ENCODE peak calls at places on chromosome 18, in seven cellular contexts. One of them, this sample, is unnamed.

GRCh38 chr18:45503988-45504387 is 111.3 kb upstream of the SLC14A2 start:
- DNase-seq in IMR-90: no peak
- DNase-seq in mesendoderm: no peak
- DNase-seq in H9: no peak
- DNase-seq in mesenchymal stem cell: no peak
- DNase-seq in neuronal stem cell: no peak
- DNase-seq in trophoblast cell: no peak
- DNase-seq in this sample: no peak

GRCh38 chr18:36155960-36156757 is 26.5 kb downstream of the ELP2 start:
- DNase-seq in neuronal stem cell: no peak
- DNase-seq in mesenchymal stem cell: no peak
- DNase-seq in mesendoderm: no peak
- DNase-seq in H9: no peak
- DNase-seq in trophoblast cell: no peak
- DNase-seq in IMR-90: peak; percentile 70
- DNase-seq in this sample: no peak

GRCh38 chr18:10197097-10197496 is 257.3 kb upstream of the APCDD1 start:
- DNase-seq in trophoblast cell: no peak
- DNase-seq in mesendoderm: no peak
- DNase-seq in mesenchymal stem cell: no peak
- DNase-seq in neuronal stem cell: no peak
- DNase-seq in IMR-90: no peak
- DNase-seq in H9: no peak
- DNase-seq in this sample: no peak

GRCh38 chr18:9854801-9855676 is 30.7 kb upstream of the TXNDC2 start:
- DNase-seq in IMR-90: peak; percentile 63
- DNase-seq in trophoblast cell: peak; percentile 59
- DNase-seq in H9: no peak
- DNase-seq in neuronal stem cell: no peak
- DNase-seq in mesenchymal stem cell: peak; percentile 91
- DNase-seq in mesendoderm: no peak
- DNase-seq in this sample: no peak

GRCh38 chr18:35770360-35770759 is 188.8 kb downstream of the GALNT1 start:
- DNase-seq in mesendoderm: no peak
- DNase-seq in H9: no peak
- DNase-seq in neuronal stem cell: no peak
- DNase-seq in mesenchymal stem cell: no peak
- DNase-seq in IMR-90: no peak
- DNase-seq in trophoblast cell: no peak
- DNase-seq in this sample: no peak

GRCh38 chr18:52682260-52682659 is 342.3 kb downstream of the DCC start:
- DNase-seq in IMR-90: no peak
- DNase-seq in trophoblast cell: no peak
- DNase-seq in mesenchymal stem cell: no peak
- DNase-seq in H9: peak; percentile 36
- DNase-seq in mesendoderm: peak; percentile 97
- DNase-seq in neuronal stem cell: no peak
- DNase-seq in this sample: no peak

GRCh38 chr18:712401-713134 is at the start of gene ENOSF1:
- DNase-seq in mesendoderm: peak; percentile 94
- DNase-seq in mesenchymal stem cell: peak; percentile 82
- DNase-seq in trophoblast cell: peak; percentile 91
- DNase-seq in H9: peak; percentile 94
- DNase-seq in neuronal stem cell: peak; percentile 65
- DNase-seq in IMR-90: peak; percentile 58
- DNase-seq in this sample: peak; percentile 99

GRCh38 chr18:3594760-3595241 is 144.8 kb downstream of the TGIF1 start:
- DNase-seq in neuronal stem cell: no peak
- DNase-seq in IMR-90: peak; percentile 49
- DNase-seq in H9: no peak
- DNase-seq in mesenchymal stem cell: peak; percentile 70
- DNase-seq in trophoblast cell: peak; percentile 76
- DNase-seq in mesendoderm: peak; percentile 78
- DNase-seq in this sample: no peak

GRCh38 chr18:59273936-59274928 is 978 bp upstream of the RAX start:
- DNase-seq in neuronal stem cell: no peak
- DNase-seq in mesendoderm: peak; percentile 37
- DNase-seq in mesenchymal stem cell: no peak
- DNase-seq in trophoblast cell: no peak
- DNase-seq in IMR-90: no peak
- DNase-seq in H9: peak; percentile 60
- DNase-seq in this sample: peak; percentile 77

GRCh38 chr18:64379662-64380061 is 230.8 kb upstream of the LINC00305 start:
- DNase-seq in mesenchymal stem cell: no peak
- DNase-seq in neuronal stem cell: no peak
- DNase-seq in H9: no peak
- DNase-seq in trophoblast cell: no peak
- DNase-seq in mesendoderm: no peak
- DNase-seq in IMR-90: no peak
- DNase-seq in this sample: no peak

GRCh38 chr18:79399275-79400081 is 3.7 kb downstream of the NFATC1 start:
- DNase-seq in H9: no peak
- DNase-seq in mesendoderm: no peak
- DNase-seq in mesenchymal stem cell: no peak
- DNase-seq in trophoblast cell: no peak
- DNase-seq in neuronal stem cell: no peak
- DNase-seq in IMR-90: no peak
- DNase-seq in this sample: peak; percentile 61

GRCh38 chr18:54181856-54182612 is 42.4 kb downstream of the MBD2 start:
- DNase-seq in neuronal stem cell: no peak
- DNase-seq in mesenchymal stem cell: peak; percentile 59
- DNase-seq in trophoblast cell: no peak
- DNase-seq in H9: no peak
- DNase-seq in IMR-90: peak; percentile 38
- DNase-seq in mesendoderm: no peak
- DNase-seq in this sample: no peak

GRCh38 chr18:35983818-35984217 is 11.3 kb downstream of the RMP24 start:
- DNase-seq in H9: no peak
- DNase-seq in mesenchymal stem cell: peak; percentile 9
- DNase-seq in trophoblast cell: no peak
- DNase-seq in mesendoderm: no peak
- DNase-seq in IMR-90: peak; percentile 94
- DNase-seq in neuronal stem cell: no peak
- DNase-seq in this sample: no peak

GRCh38 chr18:65415167-65415566 is 335.6 kb upstream of the CDH7 start:
- DNase-seq in neuronal stem cell: no peak
- DNase-seq in mesendoderm: peak; percentile 65
- DNase-seq in IMR-90: no peak
- DNase-seq in trophoblast cell: no peak
- DNase-seq in H9: no peak
- DNase-seq in mesenchymal stem cell: peak; percentile 15
- DNase-seq in this sample: no peak

GRCh38 chr18:22683196-22683676 is 249.9 kb upstream of the RBBP8 start:
- DNase-seq in IMR-90: peak; percentile 93
- DNase-seq in mesenchymal stem cell: no peak
- DNase-seq in trophoblast cell: no peak
- DNase-seq in mesendoderm: no peak
- DNase-seq in neuronal stem cell: no peak
- DNase-seq in H9: no peak
- DNase-seq in this sample: no peak

GRCh38 chr18:80145191-80145799 is 36.2 kb downstream of the ADNP2 start:
- DNase-seq in neuronal stem cell: no peak
- DNase-seq in trophoblast cell: no peak
- DNase-seq in mesenchymal stem cell: no peak
- DNase-seq in mesendoderm: no peak
- DNase-seq in H9: no peak
- DNase-seq in IMR-90: peak; percentile 52
- DNase-seq in this sample: no peak

GRCh38 chr18:9743200-9744016 is 35.3 kb downstream of the RAB31 start:
- DNase-seq in H9: peak; percentile 85
- DNase-seq in mesendoderm: peak; percentile 94
- DNase-seq in neuronal stem cell: no peak
- DNase-seq in mesenchymal stem cell: peak; percentile 98
- DNase-seq in IMR-90: peak; percentile 98
- DNase-seq in trophoblast cell: peak; percentile 92
- DNase-seq in this sample: peak; percentile 44

GRCh38 chr18:6980363-6980762 is 137.2 kb downstream of the LAMA1 start:
- DNase-seq in mesendoderm: no peak
- DNase-seq in IMR-90: no peak
- DNase-seq in mesenchymal stem cell: no peak
- DNase-seq in neuronal stem cell: no peak
- DNase-seq in trophoblast cell: peak; percentile 97
- DNase-seq in H9: no peak
- DNase-seq in this sample: no peak

GRCh38 chr18:45248240-45248903 is 366.9 kb upstream of the SLC14A2 start:
- DNase-seq in IMR-90: peak; percentile 81
- DNase-seq in mesendoderm: no peak
- DNase-seq in trophoblast cell: peak; percentile 89
- DNase-seq in neuronal stem cell: no peak
- DNase-seq in mesenchymal stem cell: peak; percentile 86
- DNase-seq in H9: no peak
- DNase-seq in this sample: no peak

GRCh38 chr18:59502899-59503245 is 143.8 kb upstream of the LMAN1 start:
- DNase-seq in mesendoderm: peak; percentile 70
- DNase-seq in neuronal stem cell: no peak
- DNase-seq in H9: no peak
- DNase-seq in trophoblast cell: no peak
- DNase-seq in mesenchymal stem cell: no peak
- DNase-seq in IMR-90: no peak
- DNase-seq in this sample: no peak

DNA sequence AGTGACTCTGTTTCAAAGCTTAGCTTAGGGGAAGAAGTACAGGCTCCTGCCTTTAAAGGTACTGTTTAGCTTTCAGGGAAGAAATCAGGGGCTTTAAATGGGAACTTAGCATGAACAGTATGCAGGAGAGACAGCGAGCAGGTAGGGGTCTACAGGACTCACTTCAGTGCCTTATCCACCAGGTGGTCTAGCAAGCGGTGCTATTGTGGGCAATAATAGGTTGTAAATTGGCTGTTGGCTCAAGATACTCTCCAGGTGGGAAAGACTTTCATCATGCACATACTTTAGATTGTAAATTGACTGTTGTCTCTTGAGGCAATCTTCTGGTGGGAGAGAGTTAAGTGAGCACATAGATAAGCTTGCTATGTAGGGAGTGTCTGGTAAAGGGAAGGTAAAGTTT is 358.6 kb upstream of the DLGAP1 start:
- DNase-seq in mesendoderm: peak; percentile 92
- DNase-seq in trophoblast cell: peak; percentile 5
- DNase-seq in neuronal stem cell: no peak
- DNase-seq in IMR-90: no peak
- DNase-seq in mesenchymal stem cell: no peak
- DNase-seq in H9: no peak
- DNase-seq in this sample: no peak
- H3K4ac ChIP-seq in mesendoderm: no peak overlapping the region
- H3K4ac ChIP-seq in trophoblast cell: no peak overlapping the region
- H3K4ac ChIP-seq in neuronal stem cell: no peak overlapping the region
- H3K4ac ChIP-seq in IMR-90: no peak overlapping the region
- H3K4ac ChIP-seq in mesenchymal stem cell: no peak overlapping the region
- H3K4ac ChIP-seq in H9: no peak overlapping the region
- H3K4ac ChIP-seq in this sample: no peak overlapping the region

GRCh38 chr18:69617408-69617807 is 216.7 kb downstream of the DOK6 start:
- DNase-seq in neuronal stem cell: no peak
- DNase-seq in mesenchymal stem cell: no peak
- DNase-seq in IMR-90: no peak
- DNase-seq in mesendoderm: no peak
- DNase-seq in H9: no peak
- DNase-seq in trophoblast cell: no peak
- DNase-seq in this sample: no peak

GRCh38 chr18:69617888-69618287 is 217.2 kb downstream of the DOK6 start:
- DNase-seq in mesendoderm: no peak
- DNase-seq in mesenchymal stem cell: peak; percentile 7
- DNase-seq in trophoblast cell: no peak
- DNase-seq in IMR-90: peak; percentile 80
- DNase-seq in neuronal stem cell: no peak
- DNase-seq in H9: no peak
- DNase-seq in this sample: no peak

GRCh38 chr18:69612242-69612641 is 211.6 kb downstream of the DOK6 start:
- DNase-seq in trophoblast cell: no peak
- DNase-seq in mesendoderm: no peak
- DNase-seq in mesenchymal stem cell: no peak
- DNase-seq in H9: no peak
- DNase-seq in neuronal stem cell: no peak
- DNase-seq in IMR-90: no peak
- DNase-seq in this sample: no peak

GRCh38 chr18:69616114-69616513 is 215.4 kb downstream of the DOK6 start:
- DNase-seq in mesendoderm: no peak
- DNase-seq in mesenchymal stem cell: no peak
- DNase-seq in trophoblast cell: no peak
- DNase-seq in neuronal stem cell: no peak
- DNase-seq in IMR-90: no peak
- DNase-seq in H9: no peak
- DNase-seq in this sample: no peak
- H3K4ac ChIP-seq in mesendoderm: no peak overlapping the region
- H3K4ac ChIP-seq in mesenchymal stem cell: no peak overlapping the region
- H3K4ac ChIP-seq in trophoblast cell: no peak overlapping the region
- H3K4ac ChIP-seq in neuronal stem cell: no peak overlapping the region
- H3K4ac ChIP-seq in IMR-90: no peak overlapping the region
- H3K4ac ChIP-seq in H9: no peak overlapping the region
- H3K4ac ChIP-seq in this sample: no peak overlapping the region

DNA sequence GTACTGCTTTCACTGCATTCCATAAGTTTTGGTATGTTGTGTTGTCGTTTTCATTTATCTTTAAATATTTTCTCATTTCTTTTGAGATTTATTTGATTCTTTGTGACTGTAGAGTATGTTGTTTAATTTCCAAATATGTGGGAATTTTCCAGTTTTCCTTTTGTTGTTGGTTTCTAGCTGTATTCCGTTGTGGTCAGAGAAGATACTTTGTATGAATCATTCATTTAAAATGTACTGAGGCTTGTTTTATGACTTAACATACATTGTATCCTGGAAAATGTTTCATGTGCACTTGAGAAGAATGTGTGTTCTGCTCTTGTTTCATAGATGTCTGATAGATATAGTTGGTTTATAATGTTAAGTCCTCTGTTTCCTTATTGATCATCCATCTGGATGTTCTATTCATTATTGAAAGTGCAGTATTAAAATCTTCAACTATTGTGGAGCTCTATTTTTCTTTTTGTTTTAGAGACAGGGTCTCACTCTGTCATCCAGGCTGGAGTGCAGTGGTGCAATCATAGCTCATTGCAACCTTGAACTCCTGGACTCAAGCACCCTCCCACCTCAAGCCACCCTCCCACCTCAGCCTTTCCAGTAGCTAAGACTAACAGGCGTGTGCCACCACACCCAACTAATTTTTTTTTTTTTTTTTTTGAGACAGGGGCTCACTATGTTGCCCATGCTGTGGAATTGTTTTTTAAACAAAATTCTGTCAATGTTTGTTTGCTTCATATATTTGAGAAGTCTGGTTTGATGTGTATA is 96.8 kb downstream of the TAF4B start:
- DNase-seq in IMR-90: peak; percentile 56
- DNase-seq in neuronal stem cell: no peak
- DNase-seq in mesenchymal stem cell: peak; percentile 54
- DNase-seq in H9: no peak
- DNase-seq in trophoblast cell: peak; percentile 71
- DNase-seq in mesendoderm: no peak
- DNase-seq in this sample: no peak
- H3K4ac ChIP-seq in IMR-90: no peak overlapping the region
- H3K4ac ChIP-seq in neuronal stem cell: no peak overlapping the region
- H3K4ac ChIP-seq in mesenchymal stem cell: no peak overlapping the region
- H3K4ac ChIP-seq in H9: no peak overlapping the region
- H3K4ac ChIP-seq in trophoblast cell: no peak overlapping the region
- H3K4ac ChIP-seq in mesendoderm: no peak overlapping the region
- H3K4ac ChIP-seq in this sample: no peak overlapping the region

DNA sequence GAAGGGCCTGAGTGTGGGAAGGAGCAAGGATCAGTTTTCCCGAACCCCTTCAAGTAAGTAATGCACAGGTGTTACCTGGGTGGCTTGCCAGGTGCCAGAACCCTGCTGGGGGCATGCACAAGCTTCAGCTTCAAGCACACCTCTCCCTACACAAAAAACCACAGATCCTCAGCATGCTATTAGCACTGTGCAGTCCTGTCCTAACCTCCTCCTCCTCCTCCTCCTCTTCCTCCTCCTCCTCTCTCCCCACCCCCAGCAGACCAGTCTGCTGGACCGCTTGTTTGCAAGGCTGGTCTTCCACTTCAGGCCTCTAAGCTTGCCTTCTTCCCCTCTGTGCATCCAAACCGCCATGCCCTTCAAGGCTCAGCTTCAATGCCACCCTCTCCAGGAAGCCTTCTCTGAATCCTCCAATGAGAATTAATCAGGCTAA is 114.7 kb downstream of the ACAA2 start:
- DNase-seq in mesenchymal stem cell: no peak
- DNase-seq in neuronal stem cell: no peak
- DNase-seq in IMR-90: no peak
- DNase-seq in mesendoderm: no peak
- DNase-seq in H9: no peak
- DNase-seq in trophoblast cell: no peak
- DNase-seq in this sample: no peak
- H3K4ac ChIP-seq in mesenchymal stem cell: no peak overlapping the region
- H3K4ac ChIP-seq in neuronal stem cell: no peak overlapping the region
- H3K4ac ChIP-seq in IMR-90: no peak overlapping the region
- H3K4ac ChIP-seq in mesendoderm: no peak overlapping the region
- H3K4ac ChIP-seq in H9: no peak overlapping the region
- H3K4ac ChIP-seq in trophoblast cell: no peak overlapping the region
- H3K4ac ChIP-seq in this sample: peak overlapping the region; percentile 72